ENCODE peak calls at places on chromosomes 4 and X, in eight cellular contexts. P is gastrocnemius medialis; V is heart right ventricle; N is CD8-positive, alpha-beta memory T cell; X is hepatocyte; S is heart left ventricle; R is cardiac muscle cell; W is colonic mucosa. Z is an unnamed sample. For H3K4me1 and H3K36me3, the result is how much of the 10 kb centered on the place peaks cover.

GRCh38 chrX:134676440-134676839 is 18.2 kb upstream of the PLAC1 start:
- DNase-seq in P (no peak), V (no peak), N (no peak), X (peak), S (no peak), R (peak), W (no peak), Z (no peak)

GRCh38 chr4:158236304-158237030 is 26.2 kb downstream of the TMEM144 start:
- DNase-seq in P (no peak), V (no peak), N (no peak), X (no peak), S (no peak), R (peak), W (no peak), Z (no peak)

GRCh38 chrX:24294619-24295018 is 19.2 kb downstream of the SUPT20HL2 start:
- DNase-seq in P (no peak), V (no peak), N (no peak), X (peak), S (peak), R (peak), W (no peak), Z (no peak)

GRCh38 chr4:147790412-147790811 is 58.5 kb downstream of the ARHGAP10 start:
- DNase-seq in P (no peak), V (no peak), N (no peak), X (no peak), S (no peak), R (no peak), W (no peak), Z (no peak)

GRCh38 chr4:176123710-176124407 is 58.2 kb downstream of the WDR17 start:
- DNase-seq in P (no peak), V (no peak), N (no peak), X (peak), S (peak), R (peak), W (peak), Z (peak)

GRCh38 chrX:23389196-23389792 is 54.6 kb downstream of the PTCHD1 start:
- DNase-seq in P (no peak), V (no peak), N (no peak), X (no peak), S (no peak), R (no peak), W (no peak), Z (no peak)

GRCh38 chrX:103063918-103064434 is at the start of gene BEX1:
- DNase-seq in P (no peak), V (no peak), N (no peak), X (peak), S (peak), R (peak), W (no peak), Z (peak)

GRCh38 chr4:139556071-139556734 is at the start of gene SETD7:
- DNase-seq in P (peak), V (peak), N (peak), X (peak), S (peak), R (peak), W (peak), Z (peak)

GRCh38 chr4:122603156-122603574 is 17.7 kb downstream of the IL21 start:
- DNase-seq in P (no peak), V (no peak), N (no peak), X (no peak), S (no peak), R (no peak), W (no peak), Z (no peak)

GRCh38 chr4:168336837-168337549 is 18.4 kb upstream of the DDX60 start:
- DNase-seq in P (no peak), V (no peak), N (no peak), X (no peak), S (no peak), R (no peak), W (no peak), Z (no peak)

GRCh38 chr4:119835511-119835910 is 206.9 kb upstream of the PDE5A start:
- DNase-seq in P (no peak), V (no peak), N (no peak), X (peak), S (no peak), R (no peak), W (no peak), Z (no peak)

GRCh38 chrX:30635630-30636029 is 17.6 kb upstream of the GK start:
- DNase-seq in P (no peak), V (no peak), N (no peak), X (no peak), S (no peak), R (peak), W (no peak), Z (peak)

GRCh38 chr4:91936301-91936700 is 367.5 kb upstream of the GRID2 start:
- DNase-seq in P (no peak), V (no peak), N (no peak), X (peak), S (no peak), R (peak), W (no peak), Z (no peak)

GRCh38 chrX:41259516-41259915 is 74.4 kb upstream of the DDX3X start:
- DNase-seq in P (no peak), V (no peak), N (no peak), X (no peak), S (no peak), R (no peak), W (no peak), Z (no peak)

GRCh38 chr4:39025552-39026085 is 6.6 kb downstream of the TMEM156 start:
- DNase-seq in P (no peak), V (no peak), N (no peak), X (no peak), S (no peak), R (peak), W (no peak), Z (no peak)

GRCh38 chr4:39026096-39026495 is 6.1 kb downstream of the TMEM156 start:
- DNase-seq in P (no peak), V (no peak), N (no peak), X (no peak), S (no peak), R (no peak), W (no peak), Z (no peak)

GRCh38 chr4:39032218-39033085 is at the start of gene TMEM156:
- DNase-seq in P (no peak), V (no peak), N (no peak), X (no peak), S (no peak), R (peak), W (no peak), Z (peak)

GRCh38 chr4:39029752-39030694 is 2.2 kb downstream of the TMEM156 start:
- DNase-seq in P (no peak), V (no peak), N (no peak), X (no peak), S (no peak), R (no peak), W (no peak), Z (no peak)

GRCh38 chr4:39030726-39031125 is 1.5 kb downstream of the TMEM156 start:
- DNase-seq in P (no peak), V (no peak), N (no peak), X (no peak), S (no peak), R (peak), W (no peak), Z (no peak)
- H3K4me1 ChIP-seq in P (under half), V (under half), N (under half), X (under half), S (under half), R (under half), W (under half), Z (under half)

DNA sequence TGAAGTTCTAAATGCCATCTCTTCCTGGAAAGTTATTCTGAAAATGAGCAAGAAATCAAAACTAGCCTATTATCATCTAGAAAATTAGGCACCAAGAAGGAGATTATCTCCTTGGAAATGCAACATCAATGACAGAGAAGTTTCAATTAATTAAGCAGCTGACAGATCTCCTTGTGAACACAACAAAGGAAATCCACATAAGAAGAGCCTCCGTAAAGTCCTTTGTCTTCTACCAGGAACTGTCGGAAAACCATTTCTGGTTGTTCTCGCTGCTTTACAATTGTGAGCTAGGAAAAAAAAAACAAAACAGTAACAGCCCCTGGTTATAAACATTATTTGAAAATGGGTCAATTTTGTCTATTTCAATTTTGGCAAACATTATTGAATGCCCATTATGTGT is 38.2 kb downstream of the METTL14 start:
- DNase-seq in P (no peak), V (no peak), N (no peak), X (no peak), S (no peak), R (no peak), W (no peak), Z (no peak)
- H3K36me3 ChIP-seq in P (under half), V (under half), N (under half), X (under half), S (half or more), R (under half), W (under half), Z (under half)

GRCh38 chrX:39679497-39680157 is 418.1 kb downstream of the BCOR start:
- DNase-seq in P (no peak), V (no peak), N (no peak), X (no peak), S (no peak), R (no peak), W (no peak), Z (no peak)
- H3K27ac ChIP-seq in P (no peak), V (peak), N (no peak), X (no peak), S (no peak), R (peak), W (no peak), Z (no peak)

GRCh38 chr4:42786350-42787070 is 106.0 kb upstream of the GRXCR1 start:
- DNase-seq in P (no peak), V (no peak), N (no peak), X (no peak), S (no peak), R (no peak), W (no peak), Z (no peak)

GRCh38 chr4:42787071-42787463 is 105.4 kb upstream of the GRXCR1 start:
- DNase-seq in P (no peak), V (no peak), N (no peak), X (no peak), S (no peak), R (no peak), W (no peak), Z (no peak)

GRCh38 chr4:42785817-42786216 is 106.7 kb upstream of the GRXCR1 start:
- DNase-seq in P (no peak), V (no peak), N (no peak), X (no peak), S (no peak), R (no peak), W (no peak), Z (no peak)

GRCh38 chr4:42789168-42789567 is 103.3 kb upstream of the GRXCR1 start:
- DNase-seq in P (no peak), V (no peak), N (no peak), X (no peak), S (no peak), R (no peak), W (no peak), Z (no peak)
- H3K4me1 ChIP-seq in P (under half), V (under half), N (under half), X (under half), S (under half), R (under half), W (under half), Z (under half)

GRCh38 chr4:143539670-143540023 is 26.1 kb downstream of the SMARCA5 start:
- DNase-seq in P (no peak), V (no peak), N (no peak), X (no peak), S (no peak), R (no peak), W (no peak), Z (no peak)

DNA sequence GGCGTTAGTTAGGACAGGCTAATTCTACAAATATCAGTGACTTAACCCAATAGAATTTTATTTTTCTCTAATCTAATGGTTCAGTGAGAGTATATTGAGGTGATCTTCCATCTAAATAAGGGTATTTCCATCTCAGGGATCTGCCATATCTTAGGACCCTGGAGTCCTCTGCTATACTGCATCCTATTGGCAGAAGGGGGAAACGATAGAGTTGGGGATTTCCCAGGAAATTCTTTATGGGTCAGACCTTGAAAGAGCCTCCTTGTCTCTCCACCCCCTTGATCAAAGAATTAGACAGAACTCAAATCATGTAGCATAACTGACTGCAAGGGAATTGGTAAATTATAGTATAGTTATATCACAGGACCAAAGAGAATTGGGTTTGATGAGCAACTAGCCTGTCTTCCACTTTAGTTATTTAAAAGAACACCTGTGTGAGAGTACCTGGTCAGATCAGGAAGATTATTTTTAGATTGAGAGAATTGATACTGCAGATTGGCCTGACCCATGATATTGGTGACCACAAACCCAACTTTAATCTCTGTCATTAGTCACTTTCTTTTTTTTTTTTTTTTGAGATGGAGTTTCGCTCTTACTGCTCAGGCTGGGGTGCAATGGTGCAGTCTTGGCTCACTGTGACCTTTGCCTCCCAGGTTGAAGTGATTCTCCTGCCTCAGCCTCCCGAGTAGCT is 25.6 kb downstream of the SMARCA5 start:
- DNase-seq in P (no peak), V (no peak), N (no peak), X (no peak), S (no peak), R (no peak), W (no peak), Z (no peak)
- H3K36me3 ChIP-seq in P (under half), V (half or more), N (half or more), X (under half), S (half or more), R (half or more), W (under half), Z (under half)

GRCh38 chr4:13548059-13548983 is 4.0 kb upstream of the NKX3-2 start:
- DNase-seq in P (no peak), V (no peak), N (no peak), X (no peak), S (no peak), R (no peak), W (no peak), Z (no peak)
- H3K27ac ChIP-seq in P (no peak), V (no peak), N (no peak), X (no peak), S (no peak), R (no peak), W (no peak), Z (no peak)